ENCODE peak calls at places on chromosomes 7 and 10, in four cellular contexts. W, T, S and R are unnamed samples.

GRCh38 chr10:91800756-91801155 is 2.5 kb downstream of the TNKS2 start:
- DNase-seq in W (no peak), T (no peak), S (no peak), R (no peak)

GRCh38 chr7:137670521-137671064 is 176.2 kb downstream of the DGKI start:
- DNase-seq in W (no peak), T (no peak), S (no peak), R (peak; percentile 44)

GRCh38 chr7:125568799-125569198 is 639.2 kb upstream of the POT1 start:
- DNase-seq in W (no peak), T (no peak), S (no peak), R (no peak)

GRCh38 chr7:104207348-104207730 is 474 bp downstream of the ORC5 start:
- DNase-seq in W (peak; percentile 14), T (peak; percentile 13), S (no peak), R (no peak)

GRCh38 chr10:126651461-126651860 is 19.0 kb downstream of the C10orf90 start:
- DNase-seq in W (no peak), T (no peak), S (no peak), R (no peak)

GRCh38 chr7:107463139-107464078 is 6.4 kb upstream of the GPR22 start:
- DNase-seq in W (peak; percentile 71), T (peak; percentile 52), S (peak; percentile 51), R (peak; percentile 17)

GRCh38 chr7:25025218-25025671 is 45.3 kb upstream of the OSBPL3 start:
- DNase-seq in W (peak; percentile 61), T (peak; percentile 96), S (no peak), R (peak; percentile 87)

GRCh38 chr10:79220296-79220695 is 127.0 kb upstream of the PPIF start:
- DNase-seq in W (no peak), T (no peak), S (no peak), R (no peak)

GRCh38 chr10:12559578-12560178 is 210.3 kb downstream of the CAMK1D start:
- DNase-seq in W (no peak), T (no peak), S (no peak), R (no peak)

GRCh38 chr10:35456784-35457183 is 120.5 kb downstream of the CCNY start:
- DNase-seq in W (no peak), T (no peak), S (no peak), R (no peak)

GRCh38 chr7:44072364-44073231 is 7.2 kb upstream of the PGAM2 start:
- DNase-seq in W (peak; percentile 70), T (peak; percentile 76), S (peak; percentile 72), R (peak; percentile 97)

GRCh38 chr10:51852297-51852696 is 152.9 kb upstream of the CSTF2T start:
- DNase-seq in W (no peak), T (no peak), S (no peak), R (no peak)

GRCh38 chr7:17380696-17381662 is 82.5 kb downstream of the AHR start:
- DNase-seq in W (no peak), T (no peak), S (no peak), R (no peak)

GRCh38 chr7:6533893-6534804 is 17.1 kb downstream of the GRID2IP start:
- DNase-seq in W (no peak), T (no peak), S (no peak), R (no peak)

GRCh38 chr7:120725376-120726039 is 132.4 kb downstream of the TSPAN12 start:
- DNase-seq in W (peak; percentile 23), T (peak; percentile 16), S (no peak), R (no peak)

GRCh38 chr10:10903620-10904019 is 114.1 kb upstream of the CELF2 start:
- DNase-seq in W (no peak), T (no peak), S (no peak), R (no peak)

GRCh38 chr10:71263376-71263775 is 51.0 kb downstream of the UNC5B start:
- DNase-seq in W (no peak), T (no peak), S (no peak), R (no peak)

GRCh38 chr10:96414303-96414702 is 55.5 kb upstream of the OPALIN start:
- DNase-seq in W (no peak), T (no peak), S (no peak), R (no peak)

GRCh38 chr7:108017776-108018151 is 14.8 kb upstream of the LAMB1 start:
- DNase-seq in W (no peak), T (no peak), S (no peak), R (no peak)

GRCh38 chr7:103065666-103066065 is 8.9 kb downstream of the FBXL13 start:
- DNase-seq in W (peak; percentile 48), T (peak; percentile 45), S (no peak), R (no peak)

GRCh38 chr7:65254061-65254460 is 119.6 kb upstream of the ZNF92 start:
- DNase-seq in W (no peak), T (no peak), S (no peak), R (no peak)

GRCh38 chr7:41993173-41993867 is 243.7 kb downstream of the GLI3 start:
- DNase-seq in W (no peak), T (no peak), S (no peak), R (no peak)

GRCh38 chr10:68106656-68107055 is 2.6 kb upstream of the MYPN start:
- DNase-seq in W (no peak), T (no peak), S (no peak), R (no peak)

GRCh38 chr10:42990721-42991441 is 86.0 kb upstream of the RET start:
- DNase-seq in W (no peak), T (no peak), S (no peak), R (no peak)

GRCh38 chr10:54130394-54130793 is 670.6 kb downstream of the PCDH15 start:
- DNase-seq in W (no peak), T (no peak), S (no peak), R (no peak)

GRCh38 chr10:98246911-98247820 is 20.8 kb downstream of the LOXL4 start:
- DNase-seq in W (no peak), T (no peak), S (no peak), R (no peak)

GRCh38 chr10:68516766-68517165 is 10.6 kb downstream of the SLC25A16 start:
- DNase-seq in W (no peak), T (no peak), S (no peak), R (no peak)

GRCh38 chr7:706721-707120 is 19.8 kb upstream of the DNAAF5 start:
- DNase-seq in W (no peak), T (no peak), S (no peak), R (no peak)

GRCh38 chr7:4702961-4703512 is 20.9 kb downstream of the FOXK1 start:
- DNase-seq in W (no peak), T (no peak), S (no peak), R (no peak)

GRCh38 chr7:117997862-117998825 is 124.9 kb upstream of the CTTNBP2 start:
- DNase-seq in W (no peak), T (no peak), S (no peak), R (no peak)

GRCh38 chr7:33932221-33932620 is 26.9 kb downstream of the BMPER start:
- DNase-seq in W (no peak), T (no peak), S (no peak), R (no peak)

GRCh38 chr7:822692-823276 is 9.5 kb upstream of the SUN1 start:
- DNase-seq in W (no peak), T (no peak), S (no peak), R (no peak)

GRCh38 chr7:70835658-70836057 is 296.3 kb upstream of the GALNT17 start:
- DNase-seq in W (no peak), T (no peak), S (no peak), R (no peak)

GRCh38 chr7:70836946-70837345 is 295.0 kb upstream of the GALNT17 start:
- DNase-seq in W (no peak), T (no peak), S (no peak), R (no peak)

GRCh38 chr7:70834424-70834823 is 297.5 kb upstream of the GALNT17 start:
- DNase-seq in W (no peak), T (no peak), S (no peak), R (no peak)

GRCh38 chr7:70837589-70837988 is 294.4 kb upstream of the GALNT17 start:
- DNase-seq in W (no peak), T (no peak), S (no peak), R (no peak)

GRCh38 chr7:70836279-70836678 is 295.7 kb upstream of the GALNT17 start:
- DNase-seq in W (no peak), T (no peak), S (no peak), R (no peak)
- TF ChIP-seq POLR2A in W (no peak), T (no peak), S (no peak), R (no peak)

DNA sequence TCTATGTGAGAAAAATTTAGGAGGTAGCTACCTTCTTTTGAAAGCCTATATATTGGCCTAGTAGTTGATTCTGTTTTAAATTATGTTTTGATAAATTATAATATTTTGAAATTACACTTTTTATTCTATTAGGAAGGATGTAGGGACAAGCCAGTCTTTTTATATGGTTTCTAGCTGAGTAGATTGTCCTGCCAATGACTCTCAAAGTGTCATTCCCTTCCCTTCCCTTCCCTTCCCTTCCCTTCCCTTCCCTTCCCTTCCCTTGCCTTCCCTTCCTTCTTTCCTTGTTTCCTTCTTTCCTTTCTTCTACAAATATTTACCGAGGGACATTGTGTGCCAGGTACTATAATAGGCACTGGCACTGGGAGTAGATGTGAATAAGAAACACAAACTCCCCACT is 99.7 kb upstream of the HDAC9 start:
- DNase-seq in W (no peak), T (no peak), S (no peak), R (no peak)
- TF ChIP-seq POLR2A in W (no peak), T (no peak), S (no peak), R (no peak)

GRCh38 chr7:141386881-141387280 is 164.3 kb upstream of the AGK start:
- DNase-seq in W (no peak), T (no peak), S (no peak), R (no peak)

GRCh38 chr7:141390339-141390738 is 160.9 kb upstream of the AGK start:
- DNase-seq in W (no peak), T (no peak), S (no peak), R (no peak)

GRCh38 chr7:141387521-141388217 is 163.5 kb upstream of the AGK start:
- DNase-seq in W (no peak), T (no peak), S (no peak), R (no peak)

GRCh38 chr7:141393056-141393455 is 158.2 kb upstream of the AGK start:
- DNase-seq in W (no peak), T (no peak), S (no peak), R (no peak)

DNA sequence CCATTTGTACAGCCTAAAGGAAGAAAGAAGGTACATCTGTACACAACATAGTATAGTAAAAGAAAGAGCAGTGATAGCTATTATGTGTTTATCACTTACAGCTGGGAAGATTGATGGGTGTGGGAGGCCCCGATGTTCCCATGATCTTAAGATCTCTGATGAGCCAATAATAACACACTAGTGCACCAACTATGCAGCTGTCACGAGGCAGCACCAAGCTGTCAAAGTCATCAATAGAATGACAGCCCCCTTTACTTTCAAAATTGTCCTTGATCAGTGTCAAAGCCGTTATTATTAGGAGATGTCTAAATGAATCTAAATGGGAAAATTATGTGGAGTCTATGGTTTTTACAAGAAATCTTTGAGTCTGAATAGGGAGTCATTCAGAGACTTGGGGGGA is 161.8 kb upstream of the AGK start:
- DNase-seq in W (no peak), T (no peak), S (no peak), R (no peak)
- TF ChIP-seq POLR2A in W (no peak), T (no peak), S (no peak), R (no peak)

GRCh38 chr7:134318443-134318842 is 1.7 kb upstream of the SLC35B4 start:
- DNase-seq in W (no peak), T (no peak), S (no peak), R (no peak)

GRCh38 chr7:134315679-134316538 is 821 bp downstream of the SLC35B4 start:
- DNase-seq in W (peak; percentile 42), T (no peak), S (no peak), R (peak; percentile 22)

GRCh38 chr7:134313543-134313942 is 3.2 kb downstream of the SLC35B4 start:
- DNase-seq in W (no peak), T (no peak), S (no peak), R (no peak)

GRCh38 chr7:134317434-134317833 is 704 bp upstream of the SLC35B4 start:
- DNase-seq in W (no peak), T (no peak), S (no peak), R (no peak)

GRCh38 chr7:134316539-134317344 is at the start of gene SLC35B4:
- DNase-seq in W (peak; percentile 99), T (peak; percentile 96), S (peak; percentile 96), R (peak; percentile 94)
- TF ChIP-seq POLR2A in W (peak; percentile 53), T (peak; percentile 68), S (peak; percentile 55), R (peak; percentile 45)